ENCODE peak calls at places on chromosomes 5 and 9, in ten cellular contexts. X is HFFc6; N is fibroblast of the aortic adventitia; V is B cell; O is fibroblast of mammary gland; Y is GM10248; H is endothelial cell of umbilical vein; D is Panc1; T is H9; E is CD8-positive, alpha-beta T cell. A is an unnamed sample.

GRCh38 chr5:173602423-173602822 is 14.0 kb downstream of the BOD1 start:
- DNase-seq in X (peak; percentile 58), N (peak; percentile 90), V (no peak), O (peak; percentile 63), Y (no peak), H (no peak), D (no peak), T (no peak), E (no peak), A (no peak)

GRCh38 chr9:117073539-117074336 is 341.1 kb downstream of the ASTN2 start:
- DNase-seq in X (no peak), N (no peak), V (no peak), O (no peak), Y (peak; percentile 39), H (no peak), D (no peak), T (peak; percentile 67), E (no peak), A (peak; percentile 59)

GRCh38 chr9:77892171-77892570 is 139.4 kb downstream of the GNAQ start:
- DNase-seq in X (no peak), N (no peak), V (no peak), O (no peak), Y (peak; percentile 39), H (no peak), D (no peak), T (no peak), E (no peak), A (peak; percentile 42)

GRCh38 chr9:79542735-79543504 is 28.8 kb upstream of the TLE4 start:
- DNase-seq in X (no peak), N (no peak), V (no peak), O (no peak), Y (no peak), H (no peak), D (no peak), T (no peak), E (no peak), A (no peak)

GRCh38 chr9:12774861-12775367 is at the start of gene LURAP1L:
- DNase-seq in X (peak; percentile 47), N (peak; percentile 94), V (no peak), O (peak; percentile 86), Y (peak; percentile 8), H (peak; percentile 73), D (no peak), T (peak; percentile 53), E (no peak), A (peak; percentile 21)

GRCh38 chr5:91898865-91899264 is 515.7 kb upstream of the ARRDC3 start:
- DNase-seq in X (no peak), N (no peak), V (no peak), O (no peak), Y (no peak), H (no peak), D (no peak), T (no peak), E (no peak), A (no peak)

GRCh38 chr5:157857821-157858526 is 971 bp downstream of the CLINT1 start:
- DNase-seq in X (no peak), N (peak; percentile 25), V (no peak), O (peak; percentile 46), Y (no peak), H (peak; percentile 35), D (no peak), T (no peak), E (no peak), A (peak; percentile 49)

GRCh38 chr5:71810023-71810422 is 90.9 kb downstream of the CARTPT start:
- DNase-seq in X (no peak), N (no peak), V (no peak), O (no peak), Y (no peak), H (no peak), D (no peak), T (no peak), E (no peak), A (no peak)

GRCh38 chr5:111530298-111530740 is 18.0 kb upstream of the STARD4 start:
- DNase-seq in X (peak; percentile 62), N (no peak), V (peak; percentile 85), O (peak; percentile 65), Y (peak; percentile 43), H (peak; percentile 90), D (no peak), T (peak; percentile 33), E (peak; percentile 65), A (peak; percentile 49)

GRCh38 chr9:134643306-134643705 is 1.7 kb downstream of the COL5A1 start:
- DNase-seq in X (peak; percentile 59), N (peak; percentile 70), V (no peak), O (peak; percentile 65), Y (no peak), H (peak; percentile 21), D (no peak), T (no peak), E (no peak), A (no peak)

GRCh38 chr5:3564827-3565560 is 30.6 kb upstream of the IRX1 start:
- DNase-seq in X (no peak), N (no peak), V (no peak), O (no peak), Y (no peak), H (no peak), D (no peak), T (no peak), E (no peak), A (no peak)

GRCh38 chr9:93303258-93303771 is 119.4 kb downstream of the WNK2 start:
- DNase-seq in X (no peak), N (no peak), V (no peak), O (no peak), Y (peak; percentile 16), H (no peak), D (no peak), T (peak; percentile 21), E (no peak), A (peak; percentile 26)

DNA sequence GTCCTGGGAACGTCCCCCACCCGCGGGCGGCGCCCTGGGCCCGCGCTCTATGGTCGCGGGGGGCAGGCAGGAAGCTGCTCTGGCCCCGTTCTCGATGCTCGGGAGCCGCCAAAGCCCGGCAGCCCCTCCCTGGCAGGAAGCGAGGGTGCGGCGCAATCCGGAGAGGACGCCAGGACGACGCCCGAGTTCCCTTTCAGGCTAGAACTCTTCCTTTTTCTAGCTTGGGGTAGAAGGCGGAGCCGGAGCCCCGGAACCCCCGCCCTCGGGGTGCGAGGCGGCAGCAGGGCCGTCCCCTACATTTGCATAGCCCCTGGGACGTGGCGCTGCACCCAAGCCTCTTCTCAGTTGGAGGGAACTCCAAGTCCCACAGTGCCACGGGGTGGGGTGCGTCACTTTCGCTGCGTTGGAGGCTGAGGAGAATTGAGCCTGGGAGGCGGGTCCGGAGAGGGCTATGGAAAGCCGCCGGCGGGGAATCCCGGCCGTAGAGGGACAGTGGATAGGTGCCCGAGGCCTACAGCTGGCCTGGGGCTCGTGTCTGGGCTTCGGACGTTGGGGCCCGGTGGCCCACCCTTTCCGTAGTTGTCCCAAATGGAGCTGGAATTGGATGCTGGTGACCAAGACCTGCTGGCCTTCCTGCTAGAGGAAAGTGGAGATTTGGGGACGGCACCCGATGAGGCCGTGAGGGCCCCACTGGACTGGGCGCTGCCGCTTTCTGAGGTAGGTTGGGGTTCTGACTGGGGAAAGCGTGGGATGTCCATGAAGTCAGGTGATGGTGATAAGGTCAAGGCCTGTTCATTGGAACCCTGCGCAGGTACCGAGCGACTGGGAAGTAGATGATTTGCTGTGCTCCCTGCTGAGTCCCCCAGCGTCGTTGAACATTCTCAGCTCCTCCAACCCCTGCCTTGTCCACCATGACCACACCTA is at the start of the genes CREB3 and TLN1:
- DNase-seq in X (peak; percentile 99), N (peak; percentile 99), V (peak; percentile 99), O (peak; percentile 99), Y (peak; percentile 97), H (peak; percentile 99), D (peak; percentile 85), T (peak; percentile 97), E (peak; percentile 95), A (peak; percentile 97)
- TF ChIP-seq CTCF in X (peak; percentile 19), N (no peak), V (no peak), O (no peak), Y (peak; percentile 47), H (no peak), D (no peak), T (no peak), E (no peak), A (peak; percentile 32)

DNA sequence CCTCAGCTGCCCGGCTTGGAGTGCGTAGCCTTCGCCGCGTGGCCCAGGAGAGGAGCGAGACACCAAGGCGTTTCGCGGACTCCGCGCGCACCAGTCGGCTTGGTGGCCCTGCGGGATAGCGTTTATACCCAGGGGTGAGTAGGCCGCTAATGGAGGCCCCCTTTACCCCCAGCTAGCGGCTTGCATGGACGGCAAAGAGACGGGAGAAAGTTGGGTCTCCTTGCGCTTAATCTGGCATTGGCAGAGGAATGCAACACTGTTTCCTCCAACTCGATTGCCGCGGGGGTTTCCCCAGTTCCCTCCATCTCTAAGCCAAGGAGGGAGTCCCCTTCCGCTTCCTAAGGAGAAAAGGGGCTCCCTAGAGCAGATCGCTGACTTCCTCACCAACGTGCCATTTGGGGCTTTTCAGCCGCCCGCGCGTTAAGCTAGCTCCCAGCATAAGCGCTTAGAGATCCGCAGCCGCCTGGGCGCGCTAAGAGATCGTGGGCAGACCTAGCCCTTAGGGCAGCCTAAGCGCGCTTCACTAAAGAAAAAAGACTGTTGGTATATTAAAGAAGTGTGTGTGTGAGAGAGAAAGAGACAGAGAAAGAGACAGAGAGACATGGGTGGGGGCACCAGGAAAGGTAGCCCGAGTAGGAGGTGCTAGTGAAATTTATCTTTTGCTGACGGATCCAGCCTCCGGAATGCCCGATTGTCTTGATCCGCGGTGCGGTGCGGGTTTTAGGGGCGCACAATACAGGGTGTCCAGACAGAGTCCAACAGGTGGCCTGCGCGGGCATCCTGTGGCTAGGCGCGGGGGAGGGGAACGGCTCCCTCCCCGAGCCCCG is 597.9 kb upstream of the SGCD start:
- DNase-seq in X (no peak), N (no peak), V (no peak), O (peak; percentile 6), Y (no peak), H (no peak), D (no peak), T (peak; percentile 53), E (no peak), A (no peak)
- TF ChIP-seq CTCF in X (no peak), N (no peak), V (no peak), O (no peak), Y (no peak), H (no peak), D (no peak), T (no peak), E (no peak), A (no peak)

GRCh38 chr5:117943521-117943920 is 1044.8 kb downstream of the DTWD2 start:
- DNase-seq in X (no peak), N (no peak), V (no peak), O (peak; percentile 7), Y (no peak), H (no peak), D (no peak), T (no peak), E (no peak), A (no peak)
- TF ChIP-seq CTCF in X (no peak), N (no peak), V (no peak), O (no peak), Y (no peak), H (no peak), D (no peak), T (no peak), E (no peak), A (no peak)

DNA sequence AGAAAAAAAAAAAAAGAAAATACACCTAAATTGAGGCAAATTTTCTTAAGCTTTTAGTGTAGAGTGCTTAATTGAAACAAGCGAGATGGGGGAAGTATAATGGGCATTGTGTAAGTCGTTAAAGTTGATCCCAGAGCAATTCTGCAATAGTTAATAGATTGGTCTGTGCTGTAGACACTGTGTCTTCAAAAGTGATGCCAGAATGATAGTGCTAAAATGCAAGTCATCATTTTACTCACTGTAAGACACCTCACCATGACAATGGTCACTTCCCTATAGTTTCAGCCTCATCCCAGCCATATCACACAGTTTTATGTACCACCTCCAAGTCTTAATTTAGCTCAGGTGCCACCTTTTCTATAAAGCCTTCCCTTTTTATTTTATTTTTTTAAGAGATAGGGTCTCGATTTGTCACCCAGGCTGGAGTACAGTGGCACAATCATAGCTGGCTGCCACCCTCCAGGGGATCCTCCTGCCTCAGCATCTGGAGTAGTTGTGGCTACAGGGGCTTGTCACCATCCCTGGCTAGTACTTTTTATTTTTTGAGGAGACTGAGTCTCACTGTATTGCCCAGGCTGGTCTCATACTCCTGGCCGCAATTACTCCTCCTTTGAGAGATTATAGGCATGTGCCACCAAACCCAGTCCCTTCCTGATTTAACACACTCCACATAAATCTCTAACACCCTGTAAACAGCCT is 6.2 kb downstream of the COX7C start:
- DNase-seq in X (no peak), N (no peak), V (no peak), O (no peak), Y (no peak), H (no peak), D (no peak), T (no peak), E (no peak), A (no peak)
- TF ChIP-seq CTCF in X (no peak), N (no peak), V (no peak), O (no peak), Y (no peak), H (no peak), D (no peak), T (no peak), E (no peak), A (no peak)